ENCODE peak calls at places on chromosomes 4 and X, in five cellular contexts. Y is fibroblast of the aortic adventitia, K is foreskin fibroblast, Q is AG09309, G is heart left ventricle. P is an unnamed sample.
A peak's percentile ranks its signal among the peaks of the same experiment; 100 is the strongest.

GRCh38 chr4:176333076-176333475 is 13.3 kb downstream of the SPCS3 start:
- DNase-seq in Y (no peak), K (peak; percentile 24), Q (no peak), G (no peak), P (no peak)

GRCh38 chrX:65587616-65588526 is 53.3 kb upstream of the LAS1L start:
- DNase-seq in Y (peak; percentile 80), K (peak; percentile 89), Q (peak; percentile 21), G (peak; percentile 65), P (no peak)

GRCh38 chrX:30865020-30865419 is 24.0 kb downstream of the TAB3 start:
- DNase-seq in Y (no peak), K (peak; percentile 2), Q (no peak), G (no peak), P (no peak)

GRCh38 chrX:124282580-124282979 is 49.9 kb upstream of the TEX13D start:
- DNase-seq in Y (no peak), K (no peak), Q (no peak), G (no peak), P (no peak)

GRCh38 chrX:3362956-3363355 is 16.5 kb upstream of the MXRA5 start:
- DNase-seq in Y (no peak), K (no peak), Q (no peak), G (no peak), P (no peak)

GRCh38 chr4:98430708-98431403 is 169.7 kb downstream of the RAP1GDS1 start:
- DNase-seq in Y (peak; percentile 84), K (peak; percentile 89), Q (peak; percentile 44), G (no peak), P (peak; percentile 31)

GRCh38 chr4:148776944-148777343 is 334.7 kb upstream of the NR3C2 start:
- DNase-seq in Y (peak; percentile 70), K (peak; percentile 20), Q (no peak), G (no peak), P (no peak)

GRCh38 chrX:152895724-152896420 is 2.0 kb upstream of the ZNF185 start:
- DNase-seq in Y (no peak), K (peak; percentile 26), Q (no peak), G (no peak), P (no peak)

GRCh38 chrX:65451663-65452062 is 82.9 kb downstream of the LAS1L start:
- DNase-seq in Y (peak; percentile 21), K (peak; percentile 10), Q (no peak), G (no peak), P (no peak)

GRCh38 chr4:140066031-140066930 is 87.7 kb downstream of the MAML3 start:
- DNase-seq in Y (no peak), K (no peak), Q (no peak), G (no peak), P (no peak)

GRCh38 chr4:168673476-168673875 is 176.6 kb downstream of the PALLD start:
- DNase-seq in Y (no peak), K (no peak), Q (no peak), G (no peak), P (no peak)

GRCh38 chr4:173214661-173215060 is 46.0 kb downstream of the GALNT7 start:
- DNase-seq in Y (peak; percentile 85), K (peak; percentile 62), Q (no peak), G (no peak), P (peak; percentile 53)

GRCh38 chr4:182547435-182547834 is 304.2 kb downstream of the TENM3 start:
- DNase-seq in Y (no peak), K (no peak), Q (no peak), G (no peak), P (no peak)

GRCh38 chr4:155758500-155759371 is at the start of gene GUCY1B1:
- DNase-seq in Y (peak; percentile 87), K (peak; percentile 97), Q (peak; percentile 82), G (peak; percentile 97), P (peak; percentile 61)

GRCh38 chrX:153820601-153821000 is 9.7 kb downstream of the PDZD4 start:
- DNase-seq in Y (no peak), K (no peak), Q (no peak), G (no peak), P (no peak)

GRCh38 chr4:104751468-104751867 is 256.8 kb upstream of the CXXC4 start:
- DNase-seq in Y (no peak), K (no peak), Q (no peak), G (no peak), P (no peak)

GRCh38 chr4:148868207-148868606 is 426.0 kb upstream of the NR3C2 start:
- DNase-seq in Y (no peak), K (no peak), Q (no peak), G (no peak), P (no peak)

GRCh38 chr4:48575964-48576363 is 85.9 kb downstream of the ZAR1 start:
- DNase-seq in Y (peak; percentile 8), K (peak; percentile 60), Q (peak; percentile 18), G (no peak), P (no peak)

DNA sequence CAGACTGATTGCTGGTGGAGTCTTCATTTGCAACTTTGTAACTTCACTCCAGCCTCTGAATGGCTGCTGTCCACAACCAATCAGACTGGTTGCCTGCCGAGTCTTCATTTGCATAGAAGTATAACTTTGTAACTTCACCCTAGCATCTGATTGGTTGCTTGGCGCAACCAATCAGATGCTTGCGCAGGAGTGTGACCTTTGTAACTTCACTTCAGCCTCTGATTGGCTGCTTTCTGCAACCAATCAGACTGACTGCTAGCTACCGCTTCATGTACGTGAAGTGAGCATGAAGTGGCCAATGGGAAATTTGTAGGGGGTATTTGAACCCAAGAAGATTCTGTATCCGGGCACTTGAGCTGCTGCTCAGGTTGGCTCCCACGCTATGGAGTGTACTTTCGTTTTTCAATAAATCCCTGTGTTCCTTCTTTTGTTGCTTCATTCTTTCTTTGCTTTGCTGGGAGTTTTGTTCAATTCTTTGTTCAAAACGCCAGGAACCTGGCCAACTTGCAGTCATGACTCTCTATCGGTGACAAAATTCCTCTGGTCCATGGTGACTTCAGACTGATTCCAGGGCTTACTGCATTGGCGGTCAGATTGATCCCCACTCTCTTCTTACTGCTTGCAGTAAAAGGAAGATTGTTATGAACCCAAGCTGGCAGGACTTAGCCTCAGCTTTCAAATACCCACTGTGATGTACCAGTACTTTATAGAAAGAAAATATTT is 46.4 kb upstream of the FGG start:
- DNase-seq in Y (peak; percentile 4), K (no peak), Q (no peak), G (no peak), P (no peak)
- H3K4me3 ChIP-seq in Y (peak overlapping the region; percentile 47), K (no peak overlapping the region), Q (no peak overlapping the region), G (no peak overlapping the region), P (no peak overlapping the region)

DNA sequence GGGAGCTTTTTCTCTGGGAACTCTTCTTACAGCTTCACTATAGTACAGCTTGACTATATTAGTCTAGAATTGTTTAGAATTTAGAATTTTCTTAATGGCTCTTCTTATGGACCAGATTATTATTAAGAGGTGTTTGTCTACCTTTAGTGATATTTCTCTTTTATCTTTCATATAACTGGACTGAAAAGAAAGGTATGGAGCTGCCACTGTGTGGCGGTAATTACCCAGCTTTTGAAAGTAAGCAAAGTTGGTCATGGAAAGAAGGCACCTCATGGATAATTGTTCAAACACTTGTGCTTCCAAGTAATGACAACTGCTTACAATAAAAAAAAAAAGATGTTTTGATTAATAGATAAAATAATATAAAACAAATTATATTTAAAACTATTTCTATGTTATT is 1112.5 kb downstream of the TECRL start:
- DNase-seq in Y (no peak), K (no peak), Q (no peak), G (no peak), P (no peak)
- TF ChIP-seq CTCF in Y (no peak), K (no peak), Q (no peak), G (peak; percentile 29), P (no peak)

GRCh38 chr4:109915385-109916002 is 2.8 kb downstream of the EGF start:
- DNase-seq in Y (no peak), K (no peak), Q (no peak), G (no peak), P (no peak)
- H3K4me3 ChIP-seq in Y (no peak overlapping the region), K (no peak overlapping the region), Q (no peak overlapping the region), G (no peak overlapping the region), P (no peak overlapping the region)

GRCh38 chr4:71553605-71554004 is 214.8 kb downstream of the SLC4A4 start:
- DNase-seq in Y (peak; percentile 62), K (peak; percentile 3), Q (peak; percentile 52), G (no peak), P (no peak)
- TF ChIP-seq CTCF in Y (peak; percentile 73), K (peak; percentile 68), Q (peak; percentile 69), G (peak; percentile 64), P (peak; percentile 22)

DNA sequence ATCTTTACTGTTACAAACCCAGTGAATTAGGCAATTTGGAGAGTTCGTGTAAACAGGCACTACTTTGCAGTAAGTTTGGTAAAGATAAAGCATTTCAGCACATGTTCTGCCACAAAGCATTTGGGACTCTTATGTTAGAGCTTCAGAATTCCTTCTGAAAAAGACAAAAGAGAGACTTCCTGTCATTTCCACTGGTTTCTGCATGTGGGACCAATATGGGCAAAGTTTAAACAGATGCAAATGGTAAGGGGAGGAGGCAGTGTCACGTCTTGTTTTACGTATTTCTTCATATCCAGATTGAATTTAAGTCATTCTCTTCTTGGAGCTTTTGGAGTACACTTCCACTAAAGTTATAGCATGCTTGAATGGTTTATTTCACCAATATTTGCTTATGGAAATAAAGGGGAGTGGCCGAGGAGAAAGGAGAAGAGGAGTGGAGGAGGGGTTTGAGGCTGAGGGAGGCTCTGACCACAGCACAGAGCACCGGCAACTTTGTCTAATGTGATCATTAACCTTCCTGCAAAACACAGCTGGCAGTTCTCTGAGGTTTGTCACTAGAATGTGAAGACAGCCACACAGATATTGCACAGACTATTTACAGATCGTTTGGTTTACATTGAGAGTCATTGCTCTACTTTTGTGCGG is at the start of gene APELA:
- DNase-seq in Y (no peak), K (no peak), Q (no peak), G (no peak), P (peak; percentile 1)
- H3K4me3 ChIP-seq in Y (no peak within 1 kb of the TSS), K (no peak within 1 kb of the TSS), Q (no peak within 1 kb of the TSS), G (no peak within 1 kb of the TSS), P (no peak within 1 kb of the TSS)

GRCh38 chr4:101597204-101597603 is 193.3 kb upstream of the BANK1 start:
- DNase-seq in Y (no peak), K (no peak), Q (no peak), G (no peak), P (no peak)
- TF ChIP-seq CTCF in Y (peak; percentile 10), K (peak; percentile 21), Q (peak; percentile 15), G (no peak), P (peak; percentile 15)

GRCh38 chr4:112276113-112276512 is 9.6 kb downstream of the TIFA start:
- DNase-seq in Y (no peak), K (no peak), Q (no peak), G (no peak), P (no peak)
- H3K4me3 ChIP-seq in Y (no peak overlapping the region), K (no peak overlapping the region), Q (no peak overlapping the region), G (no peak overlapping the region), P (no peak overlapping the region)

DNA sequence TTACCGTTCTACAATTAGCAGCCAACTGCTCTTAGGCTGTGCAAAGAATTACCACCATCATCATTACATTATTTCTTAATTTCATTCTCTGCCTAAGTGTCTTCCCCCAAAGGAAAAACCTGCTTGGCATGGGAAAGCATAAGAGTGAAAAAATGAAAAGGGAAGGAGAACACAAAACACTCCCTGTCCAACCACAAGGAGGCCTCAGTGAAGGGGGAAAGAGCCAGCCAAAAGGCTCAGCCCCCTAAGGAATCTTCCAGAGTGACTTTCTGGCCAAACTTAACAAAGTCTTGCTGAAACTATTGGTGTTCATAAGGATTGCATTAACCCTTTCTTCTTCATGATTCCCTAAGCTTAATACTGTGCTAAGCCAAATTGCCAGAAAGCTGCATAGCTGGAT is 287.4 kb downstream of the SMARCA1 start:
- DNase-seq in Y (no peak), K (no peak), Q (no peak), G (no peak), P (no peak)
- TF ChIP-seq CTCF in Y (no peak), K (no peak), Q (no peak), G (no peak), P (no peak)

P was measured in HFF-Myc.